ENCODE peak calls at places on chromosomes 16 and 17, in seven cellular contexts. H, B, G, S, X, W and Z are unnamed samples.

GRCh38 chr17:74471341-74471740 is 4.9 kb downstream of the CD300A start:
- DNase-seq in H (no peak), B (no peak), G (no peak), S (no peak), X (no peak), W (no peak), Z (no peak)

GRCh38 chr17:4232168-4232813 is 31.5 kb downstream of the ANKFY1 start:
- DNase-seq in H (no peak), B (no peak), G (no peak), S (no peak), X (no peak), W (no peak), Z (no peak)

GRCh38 chr16:15990902-15991301 is 41.5 kb downstream of the ABCC1 start:
- DNase-seq in H (no peak), B (no peak), G (peak; percentile 62), S (no peak), X (no peak), W (peak; percentile 32), Z (no peak)

GRCh38 chr17:54967621-54968258 is 714 bp downstream of the COX11 start:
- DNase-seq in H (peak; percentile 83), B (no peak), G (peak; percentile 37), S (no peak), X (no peak), W (peak; percentile 61), Z (peak; percentile 31)

GRCh38 chr17:61583242-61583641 is 7.8 kb downstream of the NACA2 start:
- DNase-seq in H (peak; percentile 74), B (no peak), G (peak; percentile 79), S (no peak), X (no peak), W (peak; percentile 33), Z (peak; percentile 65)

GRCh38 chr17:58411408-58411894 is 5.9 kb downstream of the RNF43 start:
- DNase-seq in H (no peak), B (no peak), G (no peak), S (no peak), X (no peak), W (no peak), Z (no peak)

GRCh38 chr17:66625321-66625767 is 209.6 kb upstream of the CACNG5 start:
- DNase-seq in H (peak; percentile 41), B (no peak), G (peak; percentile 63), S (no peak), X (no peak), W (no peak), Z (peak; percentile 42)

GRCh38 chr17:9237053-9237410 is 215.7 kb downstream of the NTN1 start:
- DNase-seq in H (no peak), B (no peak), G (no peak), S (no peak), X (no peak), W (no peak), Z (no peak)

GRCh38 chr17:64773836-64774761 is 112.0 kb upstream of the SMURF2 start:
- DNase-seq in H (peak; percentile 91), B (peak; percentile 93), G (peak; percentile 71), S (peak; percentile 60), X (no peak), W (peak; percentile 71), Z (peak; percentile 95)

GRCh38 chr17:82215972-82216300 is 3.3 kb upstream of the CCDC57 start:
- DNase-seq in H (no peak), B (no peak), G (peak; percentile 31), S (no peak), X (no peak), W (no peak), Z (no peak)

GRCh38 chr17:77461277-77462057 is 320.7 kb downstream of the SEC14L1 start:
- DNase-seq in H (no peak), B (no peak), G (no peak), S (no peak), X (no peak), W (no peak), Z (no peak)

GRCh38 chr17:77403854-77404253 is 263.1 kb downstream of the SEC14L1 start:
- DNase-seq in H (no peak), B (no peak), G (no peak), S (no peak), X (no peak), W (no peak), Z (no peak)

GRCh38 chr16:52812945-52813556 is 239.6 kb downstream of the CHD9NB start:
- DNase-seq in H (peak; percentile 84), B (no peak), G (no peak), S (no peak), X (no peak), W (no peak), Z (peak; percentile 73)

GRCh38 chr16:25751230-25751629 is 59.5 kb downstream of the HS3ST4 start:
- DNase-seq in H (no peak), B (no peak), G (no peak), S (no peak), X (no peak), W (no peak), Z (no peak)

GRCh38 chr17:56393156-56393555 is 200.3 kb upstream of the NOG start:
- DNase-seq in H (no peak), B (no peak), G (no peak), S (no peak), X (no peak), W (no peak), Z (no peak)

GRCh38 chr17:66426397-66427033 is 124.1 kb downstream of the PRKCA start:
- DNase-seq in H (peak; percentile 66), B (no peak), G (no peak), S (no peak), X (no peak), W (peak; percentile 30), Z (peak; percentile 31)

GRCh38 chr17:77704048-77704815 is 254.3 kb upstream of the TNRC6C start:
- DNase-seq in H (no peak), B (no peak), G (no peak), S (no peak), X (no peak), W (no peak), Z (no peak)

GRCh38 chr17:70254735-70255460 is 85.6 kb downstream of the KCNJ2 start:
- DNase-seq in H (no peak), B (no peak), G (no peak), S (no peak), X (no peak), W (no peak), Z (no peak)

GRCh38 chr17:13074026-13074425 is 56.2 kb upstream of the ELAC2 start:
- DNase-seq in H (no peak), B (no peak), G (no peak), S (no peak), X (no peak), W (no peak), Z (peak; percentile 6)

GRCh38 chr16:11683140-11683539 is 14.9 kb downstream of the SNN start:
- DNase-seq in H (no peak), B (no peak), G (no peak), S (no peak), X (no peak), W (no peak), Z (no peak)

GRCh38 chr16:75224683-75225082 is 5.9 kb downstream of the CTRB1 start:
- DNase-seq in H (no peak), B (no peak), G (no peak), S (no peak), X (no peak), W (no peak), Z (no peak)

GRCh38 chr17:266701-267656 is 85.5 kb upstream of the DOC2B start:
- DNase-seq in H (no peak), B (peak; percentile 40), G (peak; percentile 57), S (no peak), X (no peak), W (no peak), Z (no peak)
- TF ChIP-seq YY1 in H (no peak), B (no peak), G (no peak), S (no peak), X (no peak), W (no peak), Z (no peak)

GRCh38 chr16:27239906-27240655 is 28.5 kb downstream of the NSMCE1 start:
- DNase-seq in H (no peak), B (no peak), G (no peak), S (no peak), X (no peak), W (no peak), Z (no peak)

GRCh38 chr16:27242868-27243590 is 25.5 kb downstream of the NSMCE1 start:
- DNase-seq in H (peak; percentile 83), B (no peak), G (no peak), S (no peak), X (peak; percentile 71), W (peak; percentile 24), Z (no peak)

GRCh38 chr16:27242398-27242797 is 26.2 kb downstream of the NSMCE1 start:
- DNase-seq in H (no peak), B (no peak), G (no peak), S (no peak), X (no peak), W (no peak), Z (no peak)

GRCh38 chr16:27240948-27241531 is 27.5 kb downstream of the NSMCE1 start:
- DNase-seq in H (no peak), B (no peak), G (no peak), S (no peak), X (no peak), W (no peak), Z (no peak)

DNA sequence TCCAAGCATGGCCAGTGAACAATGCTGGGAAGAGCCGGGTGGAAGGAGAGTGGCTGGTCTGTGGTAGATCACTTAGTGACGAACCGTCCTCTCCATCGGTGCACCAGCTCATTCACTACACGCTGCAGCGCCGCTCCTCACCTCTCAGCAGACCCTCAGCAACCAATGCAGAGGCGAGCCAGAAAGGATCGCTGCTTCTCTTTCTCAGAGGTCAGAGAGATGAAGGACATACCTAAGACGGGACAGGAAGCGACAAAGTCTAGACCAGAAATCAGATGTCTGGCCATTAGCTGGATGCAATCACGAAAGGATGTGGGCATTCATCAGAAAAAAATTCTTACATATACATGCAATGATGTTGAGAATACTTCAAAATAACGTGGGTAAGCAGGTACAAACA is 26.9 kb downstream of the NSMCE1 start:
- DNase-seq in H (no peak), B (no peak), G (no peak), S (no peak), X (no peak), W (no peak), Z (no peak)
- H3K4me1 ChIP-seq in H (peaks cover 21% of the 10 kb centered on the region), B (peaks cover 6% of the 10 kb centered on the region), G (peaks cover 23% of the 10 kb centered on the region), S (peaks cover 12% of the 10 kb centered on the region), X (peaks cover 34% of the 10 kb centered on the region), W (peaks cover 22% of the 10 kb centered on the region), Z (peaks cover 3% of the 10 kb centered on the region)

GRCh38 chr17:79952265-79952877 is 83.3 kb downstream of the TBC1D16 start:
- DNase-seq in H (no peak), B (no peak), G (peak; percentile 38), S (no peak), X (no peak), W (no peak), Z (no peak)
- H3K4me3 ChIP-seq in H (no peak overlapping the region), B (no peak overlapping the region), G (no peak overlapping the region), S (no peak overlapping the region), X (no peak overlapping the region), W (no peak overlapping the region), Z (no peak overlapping the region)

DNA sequence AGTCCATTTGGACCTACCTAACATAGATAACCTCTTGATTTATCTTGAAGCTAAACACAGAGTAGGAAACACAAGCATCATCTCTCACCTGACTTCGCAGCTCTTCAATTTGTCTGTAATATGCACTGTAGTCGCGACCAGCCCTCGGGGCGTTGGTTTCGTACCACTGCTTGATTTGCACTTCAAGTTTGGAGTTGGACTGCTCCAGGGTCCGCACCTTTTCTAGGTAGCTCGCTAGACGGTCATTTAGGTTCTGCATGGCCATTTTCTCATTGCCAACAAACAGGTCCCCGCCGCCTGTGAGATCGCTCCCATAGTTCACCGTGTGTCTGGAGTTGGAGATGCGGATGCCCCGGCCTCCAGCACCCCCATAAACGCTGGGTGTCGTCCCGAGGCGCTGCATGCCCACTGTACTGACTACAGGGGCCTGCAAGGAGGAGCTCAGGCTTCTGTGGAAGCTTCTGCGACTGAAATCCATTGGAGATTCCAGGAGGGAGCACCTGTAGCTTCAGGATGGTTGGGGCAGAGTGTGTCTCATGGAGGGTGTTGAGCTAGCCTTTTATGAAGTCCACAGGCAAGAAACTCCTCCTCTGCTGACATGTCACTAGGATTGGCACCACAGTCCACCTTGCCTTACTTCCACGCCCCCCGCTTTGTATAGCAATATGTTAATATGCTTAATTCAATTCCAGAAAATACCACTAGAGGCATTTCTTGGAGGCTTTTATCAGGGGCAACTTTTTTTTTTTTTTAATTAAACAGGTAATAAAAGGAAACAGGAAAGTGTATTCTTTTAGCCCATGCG is at the start of gene KRT20:
- DNase-seq in H (no peak), B (no peak), G (no peak), S (no peak), X (no peak), W (no peak), Z (no peak)
- TF ChIP-seq YY1 in H (no peak), B (no peak), G (no peak), S (no peak), X (no peak), W (no peak), Z (no peak)